ENCODE peak calls at places on chromosome 2, in ten cellular contexts. Q is nephron progenitor cell, W is AG04449, P is mucosa of descending colon, T is WTC11, C is neural crest cell, D is gastrocnemius medialis, S is ovary, Y is AG09319, B is ascending aorta. J is an unnamed sample.

GRCh38 chr2:21301871-21302433 is 178.2 kb downstream of the TDRD15 start:
- DNase-seq in D (no peak), P (no peak), S (no peak), Q (no peak), C (no peak), W (no peak), Y (no peak), B (no peak), T (no peak), J (no peak)

GRCh38 chr2:201254331-201254730 is 6.0 kb upstream of the CASP8 start:
- DNase-seq in W (no peak), D (no peak), Q (no peak), B (no peak), P (peak), C (no peak), S (no peak), Y (peak), T (peak), J (no peak)

GRCh38 chr2:98460573-98461560 is 16.2 kb downstream of the INPP4A start:
- DNase-seq in S (no peak), P (no peak), T (no peak), Q (no peak), B (peak), C (no peak), D (no peak), Y (no peak), W (no peak), J (no peak)

GRCh38 chr2:106579750-106580197 is 92.6 kb downstream of the CD8B2 start:
- DNase-seq in Q (no peak), T (no peak), B (no peak), Y (no peak), S (no peak), P (no peak), D (no peak), C (no peak), W (no peak), J (no peak)

GRCh38 chr2:46047280-46047679 is 249.9 kb upstream of the EPAS1 start:
- DNase-seq in S (no peak), D (no peak), P (no peak), B (no peak), Q (no peak), W (no peak), T (no peak), C (no peak), Y (no peak), J (no peak)

GRCh38 chr2:212124597-212124996 is 414.0 kb downstream of the ERBB4 start:
- DNase-seq in Q (no peak), W (no peak), Y (no peak), P (no peak), C (no peak), S (no peak), T (no peak), D (no peak), B (no peak), J (no peak)

GRCh38 chr2:45128580-45128997 is 119.3 kb upstream of the SIX2 start:
- DNase-seq in Y (peak), T (no peak), Q (no peak), W (peak), D (peak), P (no peak), C (no peak), S (peak), B (peak), J (peak)

GRCh38 chr2:67650292-67651133 is 253.4 kb downstream of the ETAA1 start:
- DNase-seq in W (peak), Y (peak), P (peak), Q (peak), C (peak), S (peak), B (peak), T (peak), D (peak), J (peak)

GRCh38 chr2:225104971-225105370 is 62.7 kb upstream of the DOCK10 start:
- DNase-seq in D (no peak), C (no peak), W (no peak), B (no peak), Q (no peak), Y (no peak), P (no peak), S (no peak), T (no peak), J (no peak)

GRCh38 chr2:1997976-1998375 is 253.7 kb upstream of the PXDN start:
- DNase-seq in Q (no peak), T (no peak), P (no peak), Y (no peak), B (no peak), D (no peak), S (no peak), C (no peak), W (no peak), J (no peak)

GRCh38 chr2:8481463-8482009 is 200.3 kb upstream of the ID2 start:
- DNase-seq in Q (no peak), S (no peak), C (no peak), Y (no peak), D (no peak), T (no peak), P (no peak), W (no peak), B (no peak), J (no peak)

GRCh38 chr2:29109246-29109645 is 6.0 kb upstream of the CLIP4 start:
- DNase-seq in Q (no peak), T (no peak), D (no peak), C (no peak), S (no peak), P (no peak), B (no peak), Y (no peak), W (no peak), J (no peak)

GRCh38 chr2:201358684-201359083 is 1.5 kb upstream of the FLACC1 start:
- DNase-seq in B (no peak), S (no peak), C (no peak), P (no peak), D (no peak), Q (no peak), Y (peak), T (no peak), W (peak), J (no peak)

GRCh38 chr2:100006516-100006915 is 135.9 kb downstream of the AFF3 start:
- DNase-seq in Y (no peak), S (no peak), Q (no peak), C (no peak), T (no peak), D (no peak), P (no peak), W (no peak), B (no peak), J (no peak)

GRCh38 chr2:176491172-176491904 is 222.1 kb downstream of the MTX2 start:
- DNase-seq in T (no peak), B (peak), Y (peak), C (no peak), D (peak), S (peak), Q (no peak), P (no peak), W (peak), J (no peak)

GRCh38 chr2:198525196-198525595 is 720.8 kb downstream of the PLCL1 start:
- DNase-seq in S (no peak), W (no peak), D (no peak), B (no peak), Y (no peak), C (no peak), Q (no peak), P (no peak), T (no peak), J (no peak)

GRCh38 chr2:204298426-204298825 is 246.8 kb upstream of the PARD3B start:
- DNase-seq in Y (no peak), C (no peak), Q (no peak), S (no peak), P (no peak), T (no peak), B (no peak), W (no peak), D (no peak), J (no peak)

GRCh38 chr2:156704612-156705011 is 268.4 kb downstream of the GPD2 start:
- DNase-seq in T (no peak), S (no peak), Q (no peak), C (no peak), D (no peak), P (no peak), B (no peak), W (no peak), Y (no peak), J (no peak)

GRCh38 chr2:65031341-65032015 is 24.7 kb upstream of the CEP68 start:
- DNase-seq in W (no peak), D (no peak), C (no peak), S (no peak), P (peak), T (peak), Q (no peak), B (no peak), Y (no peak), J (no peak)

GRCh38 chr2:226742346-226742745 is 57.3 kb downstream of the IRS1 start:
- DNase-seq in P (no peak), S (no peak), T (no peak), W (no peak), B (peak), D (peak), C (no peak), Q (no peak), Y (no peak), J (no peak)

GRCh38 chr2:207531024-207531411 is 1.3 kb downstream of the CREB1 start:
- DNase-seq in D (no peak), T (no peak), P (no peak), W (no peak), Q (no peak), Y (no peak), S (no peak), B (no peak), C (no peak), J (no peak)

GRCh38 chr2:37630298-37630697 is 41.1 kb downstream of the CDC42EP3 start:
- DNase-seq in D (no peak), Q (no peak), Y (no peak), B (no peak), T (no peak), W (no peak), S (no peak), P (no peak), C (no peak), J (no peak)

GRCh38 chr2:64831134-64831976 is 157.8 kb upstream of the SLC1A4 start:
- DNase-seq in S (no peak), B (peak), P (peak), D (peak), Q (peak), W (peak), T (peak), C (peak), Y (peak), J (peak)

GRCh38 chr2:197261808-197262226 is 48.8 kb downstream of the ANKRD44 start:
- DNase-seq in Y (no peak), P (no peak), D (no peak), Q (no peak), B (no peak), C (no peak), S (no peak), T (no peak), W (no peak), J (no peak)

GRCh38 chr2:19949071-19949470 is 40.8 kb downstream of the WDR35 start:
- DNase-seq in P (no peak), Y (no peak), D (no peak), B (no peak), C (no peak), T (no peak), Q (no peak), W (peak), S (no peak), J (no peak)

GRCh38 chr2:220466251-220466691 is 838.8 kb downstream of the SLC4A3 start:
- DNase-seq in B (no peak), W (no peak), D (no peak), T (no peak), P (no peak), Q (no peak), C (no peak), Y (no peak), S (no peak), J (no peak)

GRCh38 chr2:71821856-71822255 is 325.8 kb downstream of the CYP26B1 start:
- DNase-seq in B (no peak), W (no peak), C (no peak), P (no peak), T (no peak), Q (no peak), S (no peak), Y (no peak), D (no peak), J (no peak)
- TF ChIP-seq CTCF in B (no peak), W (no peak), C (no peak), P (no peak), T (no peak), Q (no peak), S (no peak), Y (no peak), D (no peak), J (no peak)

GRCh38 chr2:40230186-40230585 is 221.7 kb downstream of the SLC8A1 start:
- DNase-seq in Q (no peak), D (no peak), W (no peak), T (no peak), B (no peak), Y (no peak), C (no peak), P (no peak), S (no peak), J (no peak)

GRCh38 chr2:40228296-40228695 is 223.6 kb downstream of the SLC8A1 start:
- DNase-seq in W (no peak), S (no peak), Q (no peak), D (no peak), T (no peak), B (no peak), P (no peak), C (no peak), Y (no peak), J (no peak)

GRCh38 chr2:40225670-40226069 is 226.2 kb downstream of the SLC8A1 start:
- DNase-seq in S (no peak), D (no peak), W (no peak), B (no peak), P (no peak), Q (no peak), Y (no peak), C (no peak), T (no peak), J (no peak)

GRCh38 chr2:40227200-40227599 is 224.7 kb downstream of the SLC8A1 start:
- DNase-seq in Q (no peak), S (no peak), P (no peak), W (no peak), T (no peak), D (no peak), C (no peak), B (no peak), Y (no peak), J (no peak)

GRCh38 chr2:40230717-40231300 is 221.1 kb downstream of the SLC8A1 start:
- DNase-seq in B (no peak), W (no peak), P (no peak), Y (no peak), C (no peak), D (no peak), T (no peak), Q (no peak), S (no peak), J (no peak)
- TF ChIP-seq CTCF in B (no peak), W (no peak), P (no peak), Y (peak), C (no peak), D (no peak), T (no peak), Q (no peak), S (no peak), J (no peak)

GRCh38 chr2:33670392-33670937 is 71.4 kb upstream of the FAM98A start:
- DNase-seq in D (no peak), Q (no peak), W (no peak), T (peak), C (no peak), Y (no peak), S (no peak), B (no peak), P (no peak), J (no peak)
- TF ChIP-seq CTCF in D (no peak), Q (no peak), W (no peak), T (peak), C (peak), Y (no peak), S (no peak), B (no peak), P (no peak), J (no peak)

GRCh38 chr2:134122610-134123009 is 131.3 kb upstream of the MGAT5 start:
- DNase-seq in W (no peak), C (no peak), T (no peak), Y (no peak), D (no peak), P (no peak), Q (no peak), B (no peak), S (no peak), J (no peak)
- TF ChIP-seq CTCF in W (no peak), C (no peak), T (no peak), Y (no peak), D (no peak), P (no peak), Q (no peak), B (no peak), S (no peak), J (no peak)

GRCh38 chr2:108195133-108195439 is 44.7 kb upstream of the SULT1C3 start:
- DNase-seq in P (no peak), Y (no peak), Q (no peak), C (no peak), B (no peak), T (no peak), D (no peak), S (no peak), W (no peak), J (no peak)
- TF ChIP-seq CTCF in P (no peak), Y (no peak), Q (peak), C (peak), B (no peak), T (no peak), D (no peak), S (no peak), W (no peak), J (no peak)

J was measured in omental fat pad.